ENCODE peak calls at places on chromosomes 6 and 20, in six cellular contexts. One of them, this sample, is unnamed.
A peak's percentile ranks its signal among the peaks of the same experiment; 100 is the strongest.

GRCh38 chr20:8020314-8021079 is 936 bp upstream of the TMX4 start:
- DNase-seq in caudate nucleus: no peak
- DNase-seq in non-pigmented ciliary epithelial cell: no peak
- DNase-seq in iPS-NIHi11: no peak
- DNase-seq in GM13976: peak; percentile 23
- DNase-seq in epithelial cell of prostate: no peak
- DNase-seq in this sample: no peak

GRCh38 chr6:34511214-34511922 is 44.8 kb downstream of the SPDEF start:
- DNase-seq in caudate nucleus: no peak
- DNase-seq in non-pigmented ciliary epithelial cell: no peak
- DNase-seq in iPS-NIHi11: no peak
- DNase-seq in GM13976: no peak
- DNase-seq in epithelial cell of prostate: no peak
- DNase-seq in this sample: no peak

GRCh38 chr6:132733288-132733687 is 19.4 kb upstream of the VNN1 start:
- DNase-seq in caudate nucleus: no peak
- DNase-seq in non-pigmented ciliary epithelial cell: no peak
- DNase-seq in iPS-NIHi11: no peak
- DNase-seq in GM13976: no peak
- DNase-seq in epithelial cell of prostate: no peak
- DNase-seq in this sample: no peak

GRCh38 chr20:1844723-1845523 is 50.3 kb upstream of the SIRPA start:
- DNase-seq in caudate nucleus: no peak
- DNase-seq in non-pigmented ciliary epithelial cell: no peak
- DNase-seq in iPS-NIHi11: no peak
- DNase-seq in GM13976: peak; percentile 90
- DNase-seq in epithelial cell of prostate: no peak
- DNase-seq in this sample: peak; percentile 56

GRCh38 chr6:16055852-16056251 is 73.0 kb upstream of the MYLIP start:
- DNase-seq in caudate nucleus: no peak
- DNase-seq in non-pigmented ciliary epithelial cell: no peak
- DNase-seq in iPS-NIHi11: no peak
- DNase-seq in GM13976: no peak
- DNase-seq in epithelial cell of prostate: no peak
- DNase-seq in this sample: no peak

GRCh38 chr6:41648070-41648585 is 9.9 kb downstream of the MDFI start:
- DNase-seq in caudate nucleus: no peak
- DNase-seq in non-pigmented ciliary epithelial cell: no peak
- DNase-seq in iPS-NIHi11: no peak
- DNase-seq in GM13976: no peak
- DNase-seq in epithelial cell of prostate: no peak
- DNase-seq in this sample: no peak

GRCh38 chr6:33343953-33344611 is 26.5 kb upstream of the ZBTB22 start:
- DNase-seq in caudate nucleus: no peak
- DNase-seq in non-pigmented ciliary epithelial cell: no peak
- DNase-seq in iPS-NIHi11: no peak
- DNase-seq in GM13976: no peak
- DNase-seq in epithelial cell of prostate: no peak
- DNase-seq in this sample: peak; percentile 24

GRCh38 chr20:24782801-24783630 is 166.1 kb upstream of the CST7 start:
- DNase-seq in caudate nucleus: no peak
- DNase-seq in non-pigmented ciliary epithelial cell: no peak
- DNase-seq in iPS-NIHi11: no peak
- DNase-seq in GM13976: no peak
- DNase-seq in epithelial cell of prostate: no peak
- DNase-seq in this sample: no peak

GRCh38 chr6:27119761-27120160 is 127.7 kb upstream of the PRSS16 start:
- DNase-seq in caudate nucleus: no peak
- DNase-seq in non-pigmented ciliary epithelial cell: no peak
- DNase-seq in iPS-NIHi11: no peak
- DNase-seq in GM13976: no peak
- DNase-seq in epithelial cell of prostate: no peak
- DNase-seq in this sample: no peak

GRCh38 chr20:63290677-63291472 is 2.1 kb upstream of the COL20A1 start:
- DNase-seq in caudate nucleus: no peak
- DNase-seq in non-pigmented ciliary epithelial cell: no peak
- DNase-seq in iPS-NIHi11: peak; percentile 99
- DNase-seq in GM13976: peak; percentile 90
- DNase-seq in epithelial cell of prostate: no peak
- DNase-seq in this sample: peak; percentile 83

GRCh38 chr6:1596088-1596852 is 13.4 kb upstream of the FOXC1 start:
- DNase-seq in caudate nucleus: peak; percentile 54
- DNase-seq in non-pigmented ciliary epithelial cell: no peak
- DNase-seq in iPS-NIHi11: peak; percentile 83
- DNase-seq in GM13976: peak; percentile 86
- DNase-seq in epithelial cell of prostate: no peak
- DNase-seq in this sample: peak; percentile 63

GRCh38 chr6:2086328-2087008 is 158.9 kb downstream of the GMDS start:
- DNase-seq in caudate nucleus: no peak
- DNase-seq in non-pigmented ciliary epithelial cell: no peak
- DNase-seq in iPS-NIHi11: no peak
- DNase-seq in GM13976: no peak
- DNase-seq in epithelial cell of prostate: no peak
- DNase-seq in this sample: no peak

GRCh38 chr6:56663344-56663743 is 20.7 kb upstream of the DST start:
- DNase-seq in caudate nucleus: no peak
- DNase-seq in non-pigmented ciliary epithelial cell: no peak
- DNase-seq in iPS-NIHi11: no peak
- DNase-seq in GM13976: no peak
- DNase-seq in epithelial cell of prostate: peak; percentile 95
- DNase-seq in this sample: no peak

GRCh38 chr6:136014454-136015421 is 163.2 kb downstream of the PDE7B start:
- DNase-seq in caudate nucleus: no peak
- DNase-seq in non-pigmented ciliary epithelial cell: peak; percentile 100
- DNase-seq in iPS-NIHi11: no peak
- DNase-seq in GM13976: no peak
- DNase-seq in epithelial cell of prostate: no peak
- DNase-seq in this sample: no peak

GRCh38 chr20:64107736-64108457 is 532 bp upstream of the NPBWR2 start:
- DNase-seq in caudate nucleus: no peak
- DNase-seq in non-pigmented ciliary epithelial cell: no peak
- DNase-seq in iPS-NIHi11: no peak
- DNase-seq in GM13976: peak; percentile 72
- DNase-seq in epithelial cell of prostate: no peak
- DNase-seq in this sample: no peak

GRCh38 chr6:37103169-37104039 is 66.5 kb upstream of the PIM1 start:
- DNase-seq in caudate nucleus: peak; percentile 1
- DNase-seq in non-pigmented ciliary epithelial cell: no peak
- DNase-seq in iPS-NIHi11: peak; percentile 54
- DNase-seq in GM13976: no peak
- DNase-seq in epithelial cell of prostate: no peak
- DNase-seq in this sample: peak; percentile 25